ENCODE peak calls at places on chromosomes 5 and 9, in eight cellular contexts. L, K, A, U, R, E, J and N are unnamed samples.

GRCh38 chr5:160899735-160900134 is 47.7 kb upstream of the ATP10B start:
- DNase-seq in L (no peak), K (no peak), A (no peak), U (no peak), R (no peak), E (no peak), J (no peak), N (no peak)

GRCh38 chr9:117714282-117714681 is 10.1 kb downstream of the TLR4 start:
- DNase-seq in L (peak; percentile 23), K (no peak), A (no peak), U (no peak), R (peak; percentile 53), E (no peak), J (no peak), N (no peak)

GRCh38 chr5:159337291-159337974 is 7.1 kb upstream of the IL12B start:
- DNase-seq in L (peak; percentile 51), K (peak; percentile 49), A (peak; percentile 69), U (no peak), R (no peak), E (peak; percentile 55), J (no peak), N (no peak)

GRCh38 chr5:102090770-102091169 is 205.3 kb downstream of the SLCO4C1 start:
- DNase-seq in L (peak; percentile 39), K (no peak), A (peak; percentile 15), U (no peak), R (no peak), E (no peak), J (peak; percentile 25), N (no peak)

GRCh38 chr9:113635586-113635985 is 172.1 kb downstream of the RGS3 start:
- DNase-seq in L (no peak), K (no peak), A (no peak), U (no peak), R (no peak), E (no peak), J (no peak), N (no peak)

GRCh38 chr9:116549786-116550660 is 137.1 kb upstream of the TRIM32 start:
- DNase-seq in L (no peak), K (no peak), A (peak; percentile 50), U (no peak), R (no peak), E (no peak), J (no peak), N (no peak)

GRCh38 chr5:181051841-181052525 is 11.9 kb downstream of the BTNL9 start:
- DNase-seq in L (peak; percentile 19), K (no peak), A (no peak), U (no peak), R (no peak), E (no peak), J (no peak), N (no peak)

GRCh38 chr5:178237431-178238312 is 5.1 kb upstream of the PHYKPL start:
- DNase-seq in L (no peak), K (peak; percentile 37), A (no peak), U (no peak), R (peak; percentile 47), E (no peak), J (no peak), N (no peak)

DNA sequence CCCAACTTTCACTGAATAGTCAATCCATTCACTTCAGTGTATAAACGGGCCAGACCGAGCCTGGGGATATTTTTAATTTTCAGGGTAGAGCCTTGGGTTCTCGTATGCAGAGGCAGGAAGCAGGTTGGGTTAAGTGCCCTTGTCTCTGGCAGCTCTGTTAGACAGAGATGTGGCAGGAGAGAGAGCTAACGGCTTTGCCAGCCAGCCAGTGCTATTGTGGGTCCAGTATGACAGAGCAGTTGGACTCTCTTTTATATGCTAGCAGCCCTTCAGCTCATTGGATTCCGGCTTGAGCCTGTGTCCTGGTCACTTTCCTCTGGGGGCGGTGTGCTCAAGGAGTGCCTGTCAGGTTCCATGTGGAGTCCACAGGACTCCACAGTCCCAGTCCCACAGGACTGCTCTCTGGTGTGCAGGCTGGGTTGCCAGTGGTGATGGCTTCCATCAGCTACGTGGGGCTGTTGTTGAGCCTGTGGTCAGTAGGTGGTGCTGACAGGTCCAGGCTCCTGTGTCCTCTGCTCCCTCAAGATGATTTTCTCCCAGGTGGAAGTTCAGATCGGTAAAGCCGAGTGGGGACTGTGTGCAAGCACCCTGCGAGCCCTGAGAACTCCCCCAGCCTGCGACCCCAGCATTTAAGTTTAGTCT is 14.3 kb downstream of the CLTA start:
- DNase-seq in L (no peak), K (no peak), A (peak; percentile 41), U (no peak), R (no peak), E (no peak), J (no peak), N (no peak)
- TF ChIP-seq CTCF in L (no peak), K (no peak), A (peak; percentile 52), U (no peak), R (peak; percentile 43), E (no peak), J (peak; percentile 37), N (no peak)

GRCh38 chr9:88992556-88992955 is 1.3 kb downstream of the S1PR3 start:
- DNase-seq in L (no peak), K (no peak), A (peak; percentile 43), U (peak; percentile 72), R (no peak), E (no peak), J (no peak), N (no peak)
- H3K4me3 ChIP-seq in L (no peak overlapping the region), K (peak overlapping the region; percentile 86), A (peak overlapping the region; percentile 88), U (peak overlapping the region; percentile 99), R (no peak overlapping the region), E (peak overlapping the region; percentile 83), J (peak overlapping the region; percentile 58), N (no peak overlapping the region)

DNA sequence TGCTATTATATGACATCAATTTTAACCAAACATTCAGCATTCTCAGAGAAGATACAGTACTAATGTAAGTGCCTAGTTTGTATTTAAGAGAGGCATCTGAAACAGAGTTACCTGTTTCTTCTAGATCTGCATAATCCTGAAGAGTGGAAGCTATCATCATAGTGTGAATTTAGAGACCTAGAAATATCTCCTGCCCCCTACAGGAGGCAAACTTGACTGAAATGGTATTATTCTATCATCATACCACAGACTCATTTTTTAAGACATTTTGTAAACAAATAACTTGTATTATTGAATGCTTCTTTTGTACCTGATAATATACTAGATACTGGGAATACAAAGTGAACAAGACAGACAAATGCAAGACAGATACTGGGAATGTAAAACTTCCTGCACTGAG is 216.8 kb upstream of the RPS23 start:
- DNase-seq in L (no peak), K (no peak), A (peak; percentile 44), U (no peak), R (no peak), E (no peak), J (no peak), N (no peak)
- TF ChIP-seq CTCF in L (peak; percentile 4), K (no peak), A (no peak), U (no peak), R (no peak), E (no peak), J (no peak), N (peak; percentile 22)

DNA sequence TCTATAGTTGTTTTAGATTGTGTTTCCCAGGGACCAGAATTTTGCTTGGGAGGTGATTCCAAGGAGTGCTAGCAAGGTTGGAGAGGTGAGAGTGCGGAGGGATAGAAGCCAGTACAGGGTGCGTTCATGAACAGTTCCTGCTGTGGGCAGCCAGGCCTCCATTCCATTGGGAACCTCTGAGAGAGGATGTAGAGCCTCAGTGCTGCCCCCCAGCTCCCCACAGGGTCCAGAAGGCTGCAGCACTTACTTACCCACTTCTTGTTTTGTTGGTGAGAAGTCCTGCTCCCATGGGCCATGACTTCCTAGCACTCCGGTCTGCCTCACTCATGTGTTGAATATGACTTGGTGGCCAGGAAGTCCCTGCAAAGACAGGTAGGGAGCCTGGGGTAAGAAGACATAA is 128.2 kb upstream of the GAS1 start:
- DNase-seq in L (no peak), K (no peak), A (no peak), U (no peak), R (no peak), E (no peak), J (no peak), N (no peak)
- H3K4me3 ChIP-seq in L (no peak overlapping the region), K (no peak overlapping the region), A (no peak overlapping the region), U (no peak overlapping the region), R (no peak overlapping the region), E (no peak overlapping the region), J (no peak overlapping the region), N (no peak overlapping the region)

GRCh38 chr9:96418920-96419690 is 935 bp upstream of the ZNF367 start:
- DNase-seq in L (peak; percentile 88), K (peak; percentile 45), A (peak; percentile 33), U (peak; percentile 85), R (peak; percentile 87), E (peak; percentile 79), J (no peak), N (no peak)

GRCh38 chr9:96417610-96418073 is 528 bp downstream of the ZNF367 start:
- DNase-seq in L (no peak), K (no peak), A (no peak), U (peak; percentile 75), R (no peak), E (no peak), J (no peak), N (no peak)

GRCh38 chr9:96418074-96418919 is at the start of gene ZNF367:
- DNase-seq in L (peak; percentile 99), K (peak; percentile 90), A (peak; percentile 99), U (peak; percentile 99), R (peak; percentile 99), E (peak; percentile 82), J (peak; percentile 84), N (peak; percentile 84)

GRCh38 chr9:96419691-96419969 is 1.5 kb upstream of the ZNF367 start:
- DNase-seq in L (no peak), K (no peak), A (no peak), U (no peak), R (no peak), E (no peak), J (no peak), N (no peak)

GRCh38 chr9:96417051-96417586 is 1.1 kb downstream of the ZNF367 start:
- DNase-seq in L (peak; percentile 94), K (peak; percentile 64), A (peak; percentile 73), U (peak; percentile 91), R (peak; percentile 94), E (peak; percentile 75), J (no peak), N (no peak)
- TF ChIP-seq CTCF in L (no peak), K (no peak), A (peak; percentile 43), U (no peak), R (no peak), E (no peak), J (peak; percentile 17), N (no peak)